ENCODE peak calls at places on chromosomes 12 and 14, in four cellular contexts. L, E, I and R are unnamed samples.

GRCh38 chr14:66514206-66514605 is 6.3 kb downstream of the GPHN start:
- DNase-seq in L (no peak), E (no peak), I (no peak), R (no peak)

GRCh38 chr12:19530631-19531020 is 91.3 kb downstream of the AEBP2 start:
- DNase-seq in L (no peak), E (no peak), I (no peak), R (no peak)

GRCh38 chr14:101355284-101355683 is 206.0 kb upstream of the DIO3 start:
- DNase-seq in L (no peak), E (no peak), I (no peak), R (no peak)

GRCh38 chr12:11661491-11662085 is 12.1 kb downstream of the ETV6 start:
- DNase-seq in L (no peak), E (no peak), I (no peak), R (no peak)

GRCh38 chr12:109027767-109028166 is 6.9 kb upstream of the SVOP start:
- DNase-seq in L (no peak), E (no peak), I (no peak), R (no peak)

GRCh38 chr12:44053550-44054243 is 217.8 kb downstream of the TMEM117 start:
- DNase-seq in L (no peak), E (no peak), I (no peak), R (no peak)

GRCh38 chr12:6432991-6433390 is 11.8 kb upstream of the CD27 start:
- DNase-seq in L (no peak), E (no peak), I (no peak), R (no peak)

GRCh38 chr14:74217672-74218448 is 21.4 kb upstream of the VSX2 start:
- DNase-seq in L (peak), E (peak), I (peak), R (peak)

GRCh38 chr12:78406776-78407335 is 457.7 kb upstream of the SYT1 start:
- DNase-seq in L (no peak), E (no peak), I (no peak), R (no peak)

GRCh38 chr14:32073537-32074189 is 3.4 kb upstream of the ARHGAP5 start:
- DNase-seq in L (peak), E (peak), I (no peak), R (peak)

GRCh38 chr12:28622416-28622815 is 432.2 kb downstream of the CCDC91 start:
- DNase-seq in L (no peak), E (no peak), I (no peak), R (no peak)

GRCh38 chr12:114789821-114790220 is 105.8 kb upstream of the TBX3 start:
- DNase-seq in L (no peak), E (no peak), I (no peak), R (no peak)

GRCh38 chr14:95956601-95957460 is 80.2 kb downstream of the TUNAR start:
- DNase-seq in L (no peak), E (no peak), I (no peak), R (no peak)

GRCh38 chr14:95305940-95306339 is 13.8 kb downstream of the CLMN start:
- DNase-seq in L (no peak), E (no peak), I (no peak), R (no peak)

GRCh38 chr14:33273978-33274377 is 335.3 kb downstream of the NPAS3 start:
- DNase-seq in L (no peak), E (no peak), I (no peak), R (no peak)

GRCh38 chr14:73258076-73258475 is 20.8 kb downstream of the PAPLN start:
- DNase-seq in L (no peak), E (no peak), I (no peak), R (no peak)

GRCh38 chr14:105525861-105526780 is at the start of gene TMEM121:
- DNase-seq in L (peak), E (peak), I (peak), R (peak)

GRCh38 chr14:101854366-101854765 is 92.9 kb downstream of the PPP2R5C start:
- DNase-seq in L (no peak), E (peak), I (no peak), R (peak)

GRCh38 chr14:50792634-50793068 is 38.3 kb downstream of the NIN start:
- DNase-seq in L (no peak), E (no peak), I (no peak), R (no peak)

GRCh38 chr12:92290016-92290685 is 144.5 kb upstream of the BTG1 start:
- DNase-seq in L (peak), E (no peak), I (no peak), R (no peak)

GRCh38 chr12:67364228-67364627 is 95.1 kb downstream of the CAND1 start:
- DNase-seq in L (no peak), E (no peak), I (no peak), R (no peak)

DNA sequence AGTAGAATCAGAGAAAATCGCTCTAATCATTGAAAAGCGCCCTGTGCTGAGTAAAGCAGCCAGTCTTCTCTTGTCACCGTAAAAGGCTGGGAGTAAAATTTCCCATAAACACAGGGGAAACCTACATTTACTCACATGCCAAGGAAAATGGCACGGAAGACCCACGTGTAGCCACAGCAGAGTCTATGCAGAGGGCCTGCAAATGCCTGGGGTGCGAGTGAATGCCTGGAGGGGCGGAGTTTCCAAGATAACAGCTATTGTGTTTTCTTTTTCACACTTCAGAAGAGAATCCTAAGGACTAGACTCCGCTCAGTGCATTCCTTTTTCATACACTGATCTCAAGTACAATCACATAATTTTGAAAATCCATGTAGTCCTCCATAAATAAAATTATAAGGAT is 159.9 kb upstream of the FOXN3 start:
- DNase-seq in L (no peak), E (no peak), I (no peak), R (no peak)
- TF ChIP-seq EP300 in L (no peak), E (no peak), I (no peak), R (no peak)

DNA sequence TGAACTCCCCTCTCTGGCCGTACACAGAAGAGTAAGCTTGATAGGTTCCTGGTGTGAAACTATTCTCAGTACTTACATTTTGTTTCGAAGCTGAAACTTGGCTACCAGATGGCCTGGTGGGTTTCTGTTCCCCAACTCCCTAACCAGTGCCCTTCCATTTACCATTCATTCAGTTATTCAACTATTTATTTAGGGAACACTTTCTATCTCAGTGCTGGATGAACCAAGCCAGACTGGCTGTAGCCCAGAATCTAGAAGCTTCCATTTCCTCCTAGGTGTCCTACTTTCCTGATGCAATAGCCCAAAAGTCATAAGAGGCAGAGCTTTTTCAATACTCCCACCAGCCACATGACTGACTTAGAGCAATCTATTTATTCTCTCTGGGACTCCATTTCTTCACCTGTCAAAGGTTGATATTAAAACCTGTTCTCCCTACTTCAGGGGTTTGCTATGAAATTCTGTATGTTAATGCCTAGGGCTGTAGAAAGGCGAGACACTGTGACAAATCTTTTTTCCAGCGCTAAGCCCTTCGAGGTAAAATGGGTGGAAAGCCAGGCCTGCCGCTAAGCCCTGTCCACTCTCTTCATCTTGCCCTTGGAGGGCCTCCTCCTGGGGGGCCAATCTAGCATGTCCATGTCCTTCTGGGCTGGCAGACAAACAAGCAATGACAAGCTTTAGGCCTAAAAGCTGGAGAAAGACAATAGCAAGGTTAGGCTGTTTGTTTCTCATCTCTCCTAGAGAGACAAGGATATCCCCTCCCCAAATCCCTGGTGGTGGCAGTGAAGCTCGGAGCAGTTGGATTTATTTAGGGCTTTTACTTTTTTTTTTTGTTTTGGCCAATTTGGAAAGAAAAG is 8.2 kb upstream of the IRF2BPL start:
- DNase-seq in L (no peak), E (no peak), I (no peak), R (no peak)
- TF ChIP-seq EP300 in L (no peak), E (no peak), I (no peak), R (no peak)

GRCh38 chr14:41972531-41972930 is 365.9 kb downstream of the LRFN5 start:
- DNase-seq in L (no peak), E (no peak), I (no peak), R (no peak)
- TF ChIP-seq EP300 in L (no peak), E (no peak), I (no peak), R (no peak)

DNA sequence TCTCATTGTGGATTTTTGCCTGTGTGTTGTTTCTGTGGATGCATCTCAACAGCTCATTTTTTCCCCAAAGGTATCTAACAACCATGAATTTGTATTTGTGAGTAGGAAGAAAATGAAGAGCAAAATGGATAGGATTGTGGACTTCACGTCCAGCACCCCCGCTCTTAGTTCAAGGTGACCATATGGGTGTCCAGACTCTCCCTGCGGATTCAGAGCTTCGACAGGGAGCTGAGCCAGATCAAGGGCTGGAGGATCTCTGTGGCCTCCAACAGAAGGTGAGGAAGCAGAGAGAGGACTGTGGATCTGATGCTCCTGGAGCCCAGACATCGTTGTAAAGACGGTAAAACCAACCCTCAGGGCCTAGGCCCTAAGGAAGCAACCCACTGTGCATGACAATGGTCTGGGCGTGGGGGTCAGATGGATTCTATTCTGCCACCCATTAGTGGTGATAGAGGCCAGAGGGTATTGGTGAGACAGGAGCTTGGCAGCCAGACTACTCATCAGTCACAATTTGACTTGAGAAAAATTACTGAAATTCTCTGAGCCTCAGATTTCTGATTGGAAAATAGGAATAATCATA is 659.7 kb upstream of the TMEM132C start:
- DNase-seq in L (no peak), E (no peak), I (no peak), R (no peak)
- TF ChIP-seq EP300 in L (no peak), E (no peak), I (no peak), R (no peak)

GRCh38 chr14:81936348-81936747 is 402.7 kb upstream of the SEL1L start:
- DNase-seq in L (no peak), E (no peak), I (no peak), R (no peak)
- TF ChIP-seq EP300 in L (no peak), E (no peak), I (no peak), R (no peak)